ENCODE peak calls at places on chromosomes 11 and 22, in six cellular contexts. I, D, K, X, Z and J are unnamed samples.

GRCh38 chr11:12196335-12196734 is 85.9 kb downstream of the MICAL2 start:
- DNase-seq in K (no peak), I (no peak), D (no peak), Z (no peak), X (no peak), J (no peak)

GRCh38 chr11:114167355-114168085 is 108.0 kb downstream of the ZBTB16 start:
- DNase-seq in I (peak; percentile 74), K (no peak), Z (no peak), D (no peak), X (no peak), J (no peak)

GRCh38 chr22:33793464-33793863 is 126.8 kb downstream of the LARGE1 start:
- DNase-seq in K (no peak), I (no peak), Z (no peak), X (no peak), D (no peak), J (no peak)

GRCh38 chr22:17540481-17540880 is 22.8 kb upstream of the SLC25A18 start:
- DNase-seq in Z (no peak), D (no peak), I (no peak), X (no peak), K (no peak), J (no peak)

GRCh38 chr11:1202154-1202775 is 20.6 kb upstream of the MUC5B start:
- DNase-seq in D (no peak), Z (no peak), K (no peak), X (peak; percentile 49), I (peak; percentile 63), J (peak; percentile 6)

GRCh38 chr22:45006873-45007246 is 2.9 kb downstream of the PHF21B start:
- DNase-seq in D (no peak), Z (no peak), I (peak; percentile 71), K (no peak), X (no peak), J (no peak)

GRCh38 chr11:46332568-46333128 is 14.6 kb upstream of the DGKZ start:
- DNase-seq in D (no peak), K (no peak), Z (no peak), X (peak; percentile 45), I (no peak), J (no peak)

GRCh38 chr11:73975479-73975757 is 7.2 kb downstream of the UCP2 start:
- DNase-seq in X (no peak), D (no peak), I (peak; percentile 45), Z (no peak), K (no peak), J (no peak)

GRCh38 chr11:25615076-25615475 is 716.9 kb upstream of the ANO3 start:
- DNase-seq in D (no peak), X (no peak), K (no peak), I (no peak), Z (no peak), J (no peak)

GRCh38 chr11:43942651-43943356 is 367 bp downstream of the C11orf96 start:
- DNase-seq in K (peak; percentile 28), D (no peak), I (peak; percentile 78), Z (no peak), X (peak; percentile 52), J (peak; percentile 30)

GRCh38 chr11:123272565-123272964 is 77.5 kb upstream of the CLMP start:
- DNase-seq in X (no peak), I (no peak), D (no peak), Z (no peak), K (no peak), J (no peak)

GRCh38 chr22:41350087-41350486 is 31.7 kb upstream of the TEF start:
- DNase-seq in X (no peak), K (peak; percentile 30), Z (peak; percentile 44), D (no peak), I (no peak), J (no peak)

GRCh38 chr11:2768471-2769408 is 68.9 kb upstream of the KCNQ1OT1 start:
- DNase-seq in I (peak; percentile 61), X (peak; percentile 30), K (peak; percentile 1), D (no peak), Z (peak; percentile 11), J (no peak)

GRCh38 chr11:76656087-76656531 is 14.4 kb downstream of the LRRC32 start:
- DNase-seq in X (no peak), I (peak; percentile 58), K (no peak), D (no peak), Z (peak; percentile 19), J (no peak)

GRCh38 chr11:42778193-42778592 is 533.6 kb upstream of the API5 start:
- DNase-seq in X (no peak), D (no peak), I (no peak), Z (no peak), K (no peak), J (no peak)

GRCh38 chr11:103897156-103897555 is 139.3 kb upstream of the DDI1 start:
- DNase-seq in X (no peak), K (no peak), D (no peak), Z (no peak), I (no peak), J (no peak)

GRCh38 chr11:86805873-86806310 is 5.5 kb downstream of the PRSS23 start:
- DNase-seq in K (no peak), Z (no peak), D (no peak), I (no peak), X (no peak), J (no peak)

GRCh38 chr11:106077609-106078517 is at the start of gene AASDHPPT:
- DNase-seq in K (peak; percentile 6), X (no peak), I (no peak), D (peak; percentile 52), Z (peak; percentile 26), J (no peak)

GRCh38 chr11:3169235-3169951 is 4.3 kb upstream of the OSBPL5 start:
- DNase-seq in K (peak; percentile 62), D (peak; percentile 43), X (peak; percentile 55), I (peak; percentile 79), Z (no peak), J (no peak)

GRCh38 chr22:17508110-17508509 is 55.2 kb upstream of the SLC25A18 start:
- DNase-seq in K (no peak), I (no peak), D (no peak), X (no peak), Z (no peak), J (no peak)

GRCh38 chr11:109138200-109138599 is 283.8 kb upstream of the C11orf87 start:
- DNase-seq in X (no peak), I (no peak), D (no peak), K (no peak), Z (no peak), J (no peak)

GRCh38 chr11:85627332-85627997 is at the start of gene DLG2:
- DNase-seq in K (peak; percentile 15), X (no peak), I (no peak), D (no peak), Z (peak; percentile 39), J (no peak)

DNA sequence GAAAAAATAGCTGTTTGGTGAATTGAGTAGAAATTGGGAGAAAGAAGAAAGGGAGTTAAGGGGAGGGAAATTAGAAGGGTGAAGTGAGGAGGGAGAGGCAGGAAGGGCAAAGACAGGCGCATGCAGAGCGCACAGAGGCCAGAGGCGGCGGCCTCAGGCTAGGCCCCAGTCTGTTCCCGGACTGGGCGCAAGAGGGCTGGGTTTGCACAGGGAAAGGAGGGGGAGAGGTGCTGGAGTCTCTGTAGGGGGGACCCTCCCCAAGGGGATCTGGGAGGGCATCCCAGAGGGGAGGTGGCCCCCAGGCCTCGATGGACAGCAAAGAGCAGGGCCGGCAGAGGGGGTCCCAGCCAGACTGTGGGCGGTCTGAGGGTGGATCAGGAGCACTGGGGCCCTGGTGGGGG is 1.3 kb upstream of the FLRT1 start:
- DNase-seq in D (no peak), K (no peak), X (no peak), Z (no peak), I (no peak), J (no peak)
- H3K27me3 ChIP-seq in D (no peaks in the 10 kb centered on the region), K (peaks cover 7% of the 10 kb centered on the region), X (peaks cover 49% of the 10 kb centered on the region), Z (peaks cover 31% of the 10 kb centered on the region), I (peaks cover 9% of the 10 kb centered on the region), J (peaks cover 2% of the 10 kb centered on the region)

GRCh38 chr11:59106363-59107336 is at the start of gene FAM111B:
- DNase-seq in I (peak; percentile 91), K (peak; percentile 90), D (peak; percentile 91), Z (peak; percentile 93), X (peak; percentile 87), J (peak; percentile 88)
- TF ChIP-seq CTCF in I (no peak), K (no peak), D (no peak), Z (no peak), X (no peak), J (no peak)

GRCh38 chr11:125025968-125026367 is 37.1 kb upstream of the SLC37A2 start:
- DNase-seq in X (no peak), Z (no peak), K (no peak), D (no peak), I (no peak), J (no peak)
- H3K4me3 ChIP-seq in X (no peak overlapping the region), Z (no peak overlapping the region), K (no peak overlapping the region), D (no peak overlapping the region), I (no peak overlapping the region), J (no peak overlapping the region)

GRCh38 chr22:36913431-36914382 is at the start of gene CSF2RB:
- DNase-seq in D (peak; percentile 63), I (peak; percentile 69), X (peak; percentile 86), Z (peak; percentile 32), K (peak; percentile 36), J (peak; percentile 49)

GRCh38 chr22:36916034-36916433 is 2.6 kb downstream of the CSF2RB start:
- DNase-seq in Z (no peak), I (no peak), D (no peak), X (no peak), K (no peak), J (no peak)

GRCh38 chr22:36911887-36912661 is 1.4 kb upstream of the CSF2RB start:
- DNase-seq in D (no peak), X (no peak), K (no peak), Z (no peak), I (no peak), J (no peak)

GRCh38 chr22:36912694-36913430 is 566 bp upstream of the CSF2RB start:
- DNase-seq in I (peak; percentile 59), Z (no peak), X (no peak), D (peak; percentile 31), K (no peak), J (no peak)

DNA sequence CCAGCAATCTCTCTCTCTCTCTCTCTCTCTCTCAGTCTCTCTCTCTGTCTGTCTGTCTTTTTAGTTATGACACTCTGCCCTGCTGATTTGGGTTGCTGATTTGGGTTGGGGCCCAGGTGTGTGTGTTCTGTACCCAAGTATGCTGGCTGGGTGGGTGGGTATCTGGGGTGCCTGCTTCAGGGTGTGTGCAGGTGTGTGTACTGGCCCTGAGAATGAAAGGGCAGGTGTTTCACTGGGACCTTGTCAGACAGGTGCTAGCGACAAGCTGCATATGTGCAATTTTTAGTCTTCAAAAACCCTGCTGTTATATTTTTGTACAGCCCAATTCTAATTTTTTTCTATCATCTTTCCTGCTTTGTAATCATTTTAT is 940 bp downstream of the CSF2RB start:
- DNase-seq in D (no peak), K (no peak), I (no peak), Z (no peak), X (no peak), J (no peak)
- H3K27me3 ChIP-seq in D (no peaks in the 10 kb centered on the region), K (no peaks in the 10 kb centered on the region), I (no peaks in the 10 kb centered on the region), Z (no peaks in the 10 kb centered on the region), X (no peaks in the 10 kb centered on the region), J (no peaks in the 10 kb centered on the region)

DNA sequence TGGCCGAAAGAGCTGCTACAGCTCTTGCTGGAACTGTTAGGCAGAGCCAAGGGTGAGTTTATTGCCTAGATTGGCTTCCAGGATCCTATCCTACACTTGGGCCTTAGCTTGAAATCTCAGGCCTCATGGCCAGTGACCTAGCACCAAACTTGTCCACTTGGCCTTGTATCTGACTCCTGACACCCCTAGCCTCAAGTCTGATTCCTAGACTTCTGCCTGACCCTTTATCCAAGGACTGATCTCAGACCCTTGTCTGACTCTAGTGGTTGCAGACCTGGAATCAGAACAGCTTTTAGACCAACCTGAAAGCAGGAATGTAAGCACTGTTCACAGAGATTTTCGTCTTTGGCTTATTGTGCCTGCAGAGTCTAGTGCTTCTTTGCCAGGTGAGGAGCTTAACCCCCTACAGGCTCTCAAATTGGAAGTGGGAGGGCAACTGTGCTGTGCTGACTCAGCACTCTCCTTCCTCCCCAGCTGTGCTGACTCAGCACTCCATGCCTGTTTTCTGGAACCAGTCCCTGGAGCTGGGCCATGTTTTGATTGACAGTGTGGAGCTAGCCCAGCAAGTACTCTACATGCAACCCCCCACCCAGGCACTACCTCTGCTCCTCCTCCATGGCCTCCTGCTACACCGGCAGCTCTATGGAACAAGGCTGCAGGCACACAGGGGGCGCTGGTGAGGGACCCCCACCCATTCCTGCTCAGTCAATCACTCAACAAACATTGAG is 35.1 kb downstream of the RRP8 start:
- DNase-seq in Z (no peak), K (peak; percentile 66), I (peak; percentile 65), X (no peak), D (peak; percentile 90), J (no peak)
- TF ChIP-seq CTCF in Z (no peak), K (no peak), I (no peak), X (no peak), D (no peak), J (peak; percentile 7)